ENCODE peak calls at places on chromosomes 12 and 14, in five cellular contexts. A is HepG2, Z is GM12878, P is WTC11, O is K562. X is an unnamed sample.

GRCh38 chr14:72315720-72316119 is 383.5 kb downstream of the RGS6 start:
- DNase-seq in A (no peak), Z (no peak), P (no peak), O (no peak), X (no peak)

GRCh38 chr12:112096070-112096469 is 12.5 kb downstream of the NAA25 start:
- DNase-seq in P (no peak), A (no peak), O (no peak), Z (peak; percentile 47), X (no peak)

GRCh38 chr12:52713960-52714886 is 10.9 kb upstream of the KRT77 start:
- DNase-seq in A (no peak), O (peak; percentile 43), Z (no peak), P (peak; percentile 65), X (no peak)

GRCh38 chr12:117155278-117156060 is 34.8 kb downstream of the FBXO21 start:
- DNase-seq in Z (no peak), O (peak; percentile 92), A (peak; percentile 95), P (peak; percentile 100), X (peak; percentile 100)

GRCh38 chr14:80364274-80364673 is 153.0 kb upstream of the DIO2 start:
- DNase-seq in A (peak; percentile 3), P (no peak), O (no peak), Z (no peak), X (no peak)

GRCh38 chr12:31817120-31817519 is 88.3 kb upstream of the AMN1 start:
- DNase-seq in A (no peak), Z (no peak), P (no peak), O (no peak), X (no peak)

GRCh38 chr14:101478796-101479410 is 82.4 kb upstream of the DIO3 start:
- DNase-seq in P (no peak), O (no peak), A (no peak), Z (no peak), X (no peak)

GRCh38 chr14:63275611-63276010 is 43.1 kb downstream of the GPHB5 start:
- DNase-seq in A (no peak), Z (no peak), O (no peak), P (no peak), X (no peak)

GRCh38 chr14:103224996-103225874 is 102.0 kb downstream of the TNFAIP2 start:
- DNase-seq in O (no peak), A (no peak), Z (no peak), P (no peak), X (no peak)

GRCh38 chr12:47073951-47074350 is 5.5 kb upstream of the PCED1B start:
- DNase-seq in O (no peak), P (no peak), A (no peak), Z (no peak), X (no peak)

GRCh38 chr14:50736932-50737419 is 68.9 kb upstream of the SAV1 start:
- DNase-seq in A (no peak), Z (peak; percentile 79), O (no peak), P (no peak), X (no peak)

GRCh38 chr12:95179011-95179410 is 38.3 kb downstream of the FGD6 start:
- DNase-seq in Z (no peak), A (no peak), O (no peak), P (no peak), X (no peak)

GRCh38 chr12:5499566-5500325 is 67.8 kb downstream of the NTF3 start:
- DNase-seq in Z (no peak), A (no peak), P (no peak), O (no peak), X (no peak)

GRCh38 chr12:47995976-47996375 is 8.3 kb downstream of the COL2A1 start:
- DNase-seq in P (no peak), O (no peak), A (no peak), Z (no peak), X (no peak)

GRCh38 chr14:105860615-105861580 is 334.5 kb downstream of the TMEM121 start:
- DNase-seq in O (no peak), A (no peak), P (peak; percentile 1), Z (no peak), X (no peak)

GRCh38 chr12:27571463-27571862 is 47.5 kb downstream of the PPFIBP1 start:
- DNase-seq in O (no peak), Z (no peak), A (no peak), P (no peak), X (no peak)

GRCh38 chr12:117207675-117208074 is 17.4 kb upstream of the FBXO21 start:
- DNase-seq in Z (no peak), O (no peak), A (no peak), P (no peak), X (no peak)

GRCh38 chr12:54357802-54358619 is 6.3 kb downstream of the GPR84 start:
- DNase-seq in P (no peak), A (no peak), Z (peak; percentile 30), O (peak; percentile 75), X (peak; percentile 53)

GRCh38 chr12:31868980-31869379 is 90.2 kb upstream of the RESF1 start:
- DNase-seq in P (no peak), O (no peak), A (no peak), Z (no peak), X (no peak)

GRCh38 chr14:74771409-74771808 is 8.3 kb downstream of the YLPM1 start:
- DNase-seq in O (no peak), A (no peak), Z (no peak), P (no peak), X (no peak)

GRCh38 chr12:118357327-118358007 is 15.2 kb downstream of the TAOK3 start:
- DNase-seq in P (no peak), O (peak; percentile 63), Z (peak; percentile 62), A (no peak), X (no peak)
- TF ChIP-seq CREB1 in P (no peak), O (no peak), Z (peak; percentile 80), A (no peak), X (no peak)

GRCh38 chr12:69331482-69331845 is 16.7 kb upstream of the LYZ start:
- DNase-seq in O (no peak), A (no peak), P (no peak), Z (no peak), X (no peak)

GRCh38 chr12:69330475-69331473 is 17.4 kb upstream of the LYZ start:
- DNase-seq in O (peak; percentile 48), A (no peak), Z (no peak), P (peak; percentile 62), X (peak; percentile 41)

GRCh38 chr12:69332815-69333358 is 15.3 kb upstream of the LYZ start:
- DNase-seq in A (peak; percentile 98), Z (no peak), O (no peak), P (no peak), X (no peak)

GRCh38 chr12:69331846-69332684 is 16.1 kb upstream of the LYZ start:
- DNase-seq in O (no peak), A (no peak), P (no peak), Z (no peak), X (no peak)

DNA sequence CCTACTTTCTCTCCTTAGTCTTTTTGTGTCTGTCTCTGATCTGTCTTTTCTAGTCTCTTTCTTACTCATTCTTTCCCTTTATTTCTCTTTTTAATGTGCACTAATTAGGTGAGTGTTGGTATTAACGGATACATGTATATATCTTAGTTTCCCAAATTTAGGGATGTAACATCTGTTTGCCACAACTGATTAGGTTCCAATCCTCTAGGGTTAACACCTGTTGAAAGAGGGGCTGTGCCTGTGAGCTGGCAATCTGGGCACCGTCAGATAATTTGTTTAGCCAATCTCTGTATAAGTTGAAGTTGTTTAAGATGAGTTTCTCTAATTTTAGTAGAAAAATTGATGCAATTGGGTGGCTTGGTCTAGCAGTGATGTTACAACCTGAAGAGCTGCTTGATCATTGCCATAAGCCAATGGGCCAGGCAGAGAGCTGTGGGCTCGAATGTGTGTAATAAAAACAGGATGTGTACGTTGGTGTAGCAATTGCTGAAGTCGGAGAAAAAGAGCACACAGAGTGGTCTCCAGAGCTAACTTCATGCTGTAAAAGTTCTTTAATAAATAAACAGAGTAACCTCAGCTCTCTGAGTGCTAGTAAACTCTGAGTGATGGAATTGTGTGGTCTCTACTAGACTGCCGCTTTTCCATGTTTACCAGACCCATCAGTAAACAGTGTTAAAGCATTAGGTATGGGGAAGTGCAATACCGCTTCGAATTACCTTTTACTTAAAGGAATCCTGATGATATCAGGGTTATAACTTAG is 18.3 kb upstream of the LYZ start:
- DNase-seq in A (peak; percentile 71), Z (no peak), O (no peak), P (no peak), X (no peak)
- TF ChIP-seq ATF2 in A (no peak), Z (no peak), O (no peak), P (no peak), X (no peak)

GRCh38 chr14:99069946-99070345 is 202.1 kb downstream of the BCL11B start:
- DNase-seq in O (no peak), P (no peak), Z (no peak), A (no peak), X (no peak)

GRCh38 chr14:99067141-99067920 is 204.7 kb downstream of the BCL11B start:
- DNase-seq in A (no peak), P (no peak), Z (no peak), O (no peak), X (no peak)

GRCh38 chr14:99065551-99065950 is 206.4 kb downstream of the BCL11B start:
- DNase-seq in A (no peak), O (no peak), Z (no peak), P (no peak), X (peak; percentile 44)

GRCh38 chr14:99066378-99066777 is 205.6 kb downstream of the BCL11B start:
- DNase-seq in A (no peak), P (no peak), O (no peak), Z (no peak), X (peak; percentile 32)

GRCh38 chr14:99067927-99068326 is 204.1 kb downstream of the BCL11B start:
- DNase-seq in Z (no peak), A (no peak), O (no peak), P (no peak), X (peak; percentile 22)
- TF ChIP-seq CREB1 in Z (no peak), A (no peak), O (no peak), P (no peak), X (no peak)

GRCh38 chr12:104420868-104421267 is 35.9 kb upstream of the CHST11 start:
- DNase-seq in P (no peak), A (no peak), Z (no peak), O (no peak), X (no peak)
- TF ChIP-seq ATF2 in P (no peak), A (no peak), Z (no peak), O (no peak), X (no peak)

GRCh38 chr12:114812858-114813761 is 129.1 kb upstream of the TBX3 start:
- DNase-seq in Z (no peak), A (peak; percentile 75), P (no peak), O (no peak), X (no peak)

GRCh38 chr12:114821571-114821970 is 137.6 kb upstream of the TBX3 start:
- DNase-seq in A (no peak), Z (no peak), O (no peak), P (no peak), X (no peak)

GRCh38 chr12:114820773-114821172 is 136.8 kb upstream of the TBX3 start:
- DNase-seq in Z (no peak), P (no peak), A (no peak), O (no peak), X (no peak)

GRCh38 chr12:114815157-114815556 is 131.2 kb upstream of the TBX3 start:
- DNase-seq in A (no peak), P (no peak), Z (no peak), O (no peak), X (no peak)

GRCh38 chr12:114817491-114818440 is 133.8 kb upstream of the TBX3 start:
- DNase-seq in P (no peak), O (no peak), Z (no peak), A (no peak), X (no peak)
- TF ChIP-seq CREB1 in P (no peak), O (no peak), Z (no peak), A (no peak), X (no peak)